ENCODE peak calls at places on chromosomes 2 and 18, in nine cellular contexts. One of them, this sample, is unnamed.
A peak's percentile ranks its signal among the peaks of the same experiment; 100 is the strongest.

GRCh38 chr18:48230459-48231113 is 178.6 kb downstream of the ZBTB7C start:
- DNase-seq in heart left ventricle: no peak
- DNase-seq in HCT116: peak; percentile 57
- DNase-seq in lower leg skin: peak; percentile 55
- DNase-seq in uterus: no peak
- DNase-seq in A549: peak; percentile 66
- DNase-seq in body of pancreas: no peak
- DNase-seq in sigmoid colon: no peak
- DNase-seq in HepG2: peak; percentile 57
- DNase-seq in this sample: peak; percentile 60

GRCh38 chr2:16950436-16950835 is 284.8 kb upstream of the CYRIA start:
- DNase-seq in sigmoid colon: no peak
- DNase-seq in HCT116: no peak
- DNase-seq in A549: no peak
- DNase-seq in HepG2: no peak
- DNase-seq in body of pancreas: no peak
- DNase-seq in lower leg skin: no peak
- DNase-seq in uterus: no peak
- DNase-seq in heart left ventricle: no peak
- DNase-seq in this sample: no peak

GRCh38 chr18:49898421-49898820 is 85.1 kb upstream of the ACAA2 start:
- DNase-seq in heart left ventricle: no peak
- DNase-seq in HCT116: peak; percentile 18
- DNase-seq in body of pancreas: peak; percentile 49
- DNase-seq in HepG2: peak; percentile 43
- DNase-seq in A549: peak; percentile 42
- DNase-seq in lower leg skin: no peak
- DNase-seq in uterus: peak; percentile 19
- DNase-seq in sigmoid colon: no peak
- DNase-seq in this sample: peak; percentile 69

GRCh38 chr2:150045601-150046000 is 441.9 kb downstream of the RND3 start:
- DNase-seq in lower leg skin: no peak
- DNase-seq in body of pancreas: no peak
- DNase-seq in HepG2: no peak
- DNase-seq in uterus: no peak
- DNase-seq in heart left ventricle: no peak
- DNase-seq in HCT116: no peak
- DNase-seq in sigmoid colon: no peak
- DNase-seq in A549: no peak
- DNase-seq in this sample: no peak

GRCh38 chr2:215238485-215239098 is 73.3 kb upstream of the ATIC start:
- DNase-seq in heart left ventricle: no peak
- DNase-seq in HepG2: no peak
- DNase-seq in uterus: no peak
- DNase-seq in sigmoid colon: no peak
- DNase-seq in body of pancreas: no peak
- DNase-seq in lower leg skin: no peak
- DNase-seq in HCT116: no peak
- DNase-seq in A549: no peak
- DNase-seq in this sample: no peak

GRCh38 chr2:86821306-86821705 is 30.6 kb upstream of the CD8A start:
- DNase-seq in body of pancreas: no peak
- DNase-seq in uterus: no peak
- DNase-seq in sigmoid colon: no peak
- DNase-seq in A549: no peak
- DNase-seq in HepG2: no peak
- DNase-seq in HCT116: no peak
- DNase-seq in heart left ventricle: no peak
- DNase-seq in lower leg skin: no peak
- DNase-seq in this sample: no peak

GRCh38 chr18:43620936-43621335 is 343.6 kb upstream of the SYT4 start:
- DNase-seq in uterus: no peak
- DNase-seq in heart left ventricle: no peak
- DNase-seq in body of pancreas: no peak
- DNase-seq in HCT116: no peak
- DNase-seq in sigmoid colon: no peak
- DNase-seq in lower leg skin: no peak
- DNase-seq in HepG2: peak; percentile 5
- DNase-seq in A549: peak; percentile 16
- DNase-seq in this sample: no peak

GRCh38 chr2:65754219-65754618 is 321.8 kb upstream of the SPRED2 start:
- DNase-seq in HCT116: no peak
- DNase-seq in sigmoid colon: no peak
- DNase-seq in heart left ventricle: no peak
- DNase-seq in lower leg skin: no peak
- DNase-seq in HepG2: no peak
- DNase-seq in A549: no peak
- DNase-seq in uterus: peak; percentile 18
- DNase-seq in body of pancreas: no peak
- DNase-seq in this sample: peak; percentile 38

GRCh38 chr2:191682148-191682547 is 4.2 kb downstream of the NABP1 start:
- DNase-seq in uterus: no peak
- DNase-seq in HCT116: no peak
- DNase-seq in HepG2: no peak
- DNase-seq in sigmoid colon: no peak
- DNase-seq in lower leg skin: no peak
- DNase-seq in body of pancreas: no peak
- DNase-seq in A549: no peak
- DNase-seq in heart left ventricle: no peak
- DNase-seq in this sample: no peak

GRCh38 chr2:133063792-133064191 is 393.8 kb upstream of the LYPD1 start:
- DNase-seq in uterus: no peak
- DNase-seq in sigmoid colon: no peak
- DNase-seq in lower leg skin: no peak
- DNase-seq in HCT116: no peak
- DNase-seq in body of pancreas: peak; percentile 11
- DNase-seq in HepG2: no peak
- DNase-seq in A549: peak; percentile 13
- DNase-seq in heart left ventricle: no peak
- DNase-seq in this sample: peak; percentile 20

GRCh38 chr2:10447300-10448207 is 573 bp downstream of the ODC1 start:
- DNase-seq in A549: peak; percentile 70
- DNase-seq in body of pancreas: peak; percentile 71
- DNase-seq in lower leg skin: no peak
- DNase-seq in heart left ventricle: no peak
- DNase-seq in HepG2: peak; percentile 38
- DNase-seq in HCT116: no peak
- DNase-seq in sigmoid colon: no peak
- DNase-seq in uterus: no peak
- DNase-seq in this sample: peak; percentile 58

GRCh38 chr2:10449838-10450691 is 1.9 kb upstream of the ODC1 start:
- DNase-seq in sigmoid colon: no peak
- DNase-seq in lower leg skin: no peak
- DNase-seq in A549: peak; percentile 80
- DNase-seq in HCT116: no peak
- DNase-seq in heart left ventricle: no peak
- DNase-seq in HepG2: peak; percentile 93
- DNase-seq in body of pancreas: no peak
- DNase-seq in uterus: no peak
- DNase-seq in this sample: no peak

GRCh38 chr2:10448208-10448645 is at the start of gene ODC1:
- DNase-seq in A549: peak; percentile 93
- DNase-seq in heart left ventricle: peak; percentile 96
- DNase-seq in HCT116: peak; percentile 82
- DNase-seq in sigmoid colon: peak; percentile 97
- DNase-seq in uterus: peak; percentile 94
- DNase-seq in body of pancreas: peak; percentile 97
- DNase-seq in HepG2: peak; percentile 88
- DNase-seq in lower leg skin: peak; percentile 92
- DNase-seq in this sample: peak; percentile 96

GRCh38 chr2:10449481-10449831 is 1.3 kb upstream of the ODC1 start:
- DNase-seq in HepG2: no peak
- DNase-seq in body of pancreas: no peak
- DNase-seq in heart left ventricle: no peak
- DNase-seq in sigmoid colon: no peak
- DNase-seq in HCT116: no peak
- DNase-seq in lower leg skin: no peak
- DNase-seq in A549: no peak
- DNase-seq in uterus: no peak
- DNase-seq in this sample: no peak

GRCh38 chr2:10448646-10449480 is 736 bp upstream of the ODC1 start:
- DNase-seq in HepG2: peak; percentile 90
- DNase-seq in sigmoid colon: peak; percentile 76
- DNase-seq in body of pancreas: peak; percentile 93
- DNase-seq in HCT116: peak; percentile 77
- DNase-seq in A549: peak; percentile 90
- DNase-seq in lower leg skin: peak; percentile 76
- DNase-seq in heart left ventricle: no peak
- DNase-seq in uterus: peak; percentile 87
- DNase-seq in this sample: peak; percentile 90
- TF ChIP-seq POLR2A in HepG2: peak; percentile 85
- TF ChIP-seq POLR2A in sigmoid colon: peak; percentile 70
- TF ChIP-seq POLR2A in body of pancreas: peak; percentile 65
- TF ChIP-seq POLR2A in HCT116: peak; percentile 69
- TF ChIP-seq POLR2A in A549: peak; percentile 76
- TF ChIP-seq POLR2A in lower leg skin: no peak
- TF ChIP-seq POLR2A in heart left ventricle: no peak
- TF ChIP-seq POLR2A in uterus: no peak
- TF ChIP-seq POLR2A in this sample: no peak

GRCh38 chr2:25339121-25339738 is 2.5 kb downstream of the DNMT3A start:
- DNase-seq in uterus: no peak
- DNase-seq in heart left ventricle: no peak
- DNase-seq in body of pancreas: no peak
- DNase-seq in HCT116: no peak
- DNase-seq in lower leg skin: no peak
- DNase-seq in sigmoid colon: peak; percentile 75
- DNase-seq in A549: no peak
- DNase-seq in HepG2: no peak
- DNase-seq in this sample: no peak
- H3K4me3 ChIP-seq in uterus: no peak overlapping the region
- H3K4me3 ChIP-seq in heart left ventricle: peak overlapping the region; percentile 66
- H3K4me3 ChIP-seq in body of pancreas: no peak overlapping the region
- H3K4me3 ChIP-seq in HCT116: no peak overlapping the region
- H3K4me3 ChIP-seq in lower leg skin: no peak overlapping the region
- H3K4me3 ChIP-seq in sigmoid colon: peak overlapping the region; percentile 84
- H3K4me3 ChIP-seq in A549: no peak overlapping the region
- H3K4me3 ChIP-seq in HepG2: no peak overlapping the region
- H3K4me3 ChIP-seq in this sample: no peak overlapping the region

GRCh38 chr2:142112648-142113278 is 18.1 kb downstream of the LRP1B start:
- DNase-seq in heart left ventricle: no peak
- DNase-seq in sigmoid colon: no peak
- DNase-seq in HCT116: peak; percentile 41
- DNase-seq in HepG2: no peak
- DNase-seq in lower leg skin: no peak
- DNase-seq in body of pancreas: no peak
- DNase-seq in uterus: no peak
- DNase-seq in A549: peak; percentile 17
- DNase-seq in this sample: no peak
- TF ChIP-seq CTCF in heart left ventricle: no peak
- TF ChIP-seq CTCF in sigmoid colon: no peak
- TF ChIP-seq CTCF in HCT116: peak; percentile 34
- TF ChIP-seq CTCF in HepG2: no peak
- TF ChIP-seq CTCF in lower leg skin: no peak
- TF ChIP-seq CTCF in body of pancreas: no peak
- TF ChIP-seq CTCF in uterus: no peak
- TF ChIP-seq CTCF in A549: no peak
- TF ChIP-seq CTCF in this sample: no peak

DNA sequence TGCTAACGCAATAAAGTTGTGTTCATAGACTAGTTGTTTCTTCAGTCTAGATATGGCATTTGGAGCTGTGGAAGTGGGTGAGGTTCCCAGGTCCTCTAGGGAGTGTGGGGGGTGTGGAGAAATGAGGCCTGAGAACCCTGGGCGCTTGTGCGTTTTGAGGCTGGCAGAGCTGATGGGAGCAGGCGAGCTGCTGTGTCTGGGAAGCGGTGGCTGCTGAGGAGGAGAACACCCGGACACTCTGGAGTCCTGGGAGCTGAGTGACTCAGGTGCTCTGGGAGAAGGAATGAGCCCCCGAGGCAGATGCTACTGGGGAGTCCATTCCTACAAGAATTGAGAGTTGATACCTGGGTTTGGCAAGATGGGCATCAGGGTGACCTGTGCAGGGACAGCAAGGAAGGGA is 67.5 kb downstream of the LPIN1 start:
- DNase-seq in HepG2: no peak
- DNase-seq in HCT116: no peak
- DNase-seq in sigmoid colon: no peak
- DNase-seq in uterus: no peak
- DNase-seq in lower leg skin: no peak
- DNase-seq in A549: no peak
- DNase-seq in body of pancreas: no peak
- DNase-seq in heart left ventricle: no peak
- DNase-seq in this sample: no peak
- TF ChIP-seq POLR2A in HepG2: no peak
- TF ChIP-seq POLR2A in HCT116: no peak
- TF ChIP-seq POLR2A in sigmoid colon: no peak
- TF ChIP-seq POLR2A in uterus: no peak
- TF ChIP-seq POLR2A in lower leg skin: no peak
- TF ChIP-seq POLR2A in A549: no peak
- TF ChIP-seq POLR2A in body of pancreas: no peak
- TF ChIP-seq POLR2A in heart left ventricle: no peak
- TF ChIP-seq POLR2A in this sample: no peak